ENCODE peak calls at places on chromosome 1, in five cellular contexts. One of them, this sample, is unnamed.

GRCh38 chr1:244709491-244710368 is 56.8 kb downstream of the DESI2 start:
- DNase-seq in fibroblast of the aortic adventitia: no peak
- DNase-seq in GM06990: no peak
- DNase-seq in fibroblast of pulmonary artery: no peak
- DNase-seq in adrenal gland: no peak
- DNase-seq in this sample: no peak

GRCh38 chr1:182955596-182956588 is 2.9 kb upstream of the SHCBP1L start:
- DNase-seq in adrenal gland: no peak
- DNase-seq in fibroblast of pulmonary artery: peak
- DNase-seq in GM06990: no peak
- DNase-seq in fibroblast of the aortic adventitia: peak
- DNase-seq in this sample: no peak

GRCh38 chr1:45892068-45892785 is 88.8 kb downstream of the MAST2 start:
- DNase-seq in GM06990: no peak
- DNase-seq in fibroblast of pulmonary artery: peak
- DNase-seq in adrenal gland: peak
- DNase-seq in fibroblast of the aortic adventitia: peak
- DNase-seq in this sample: no peak

GRCh38 chr1:2213576-2214505 is 14.3 kb upstream of the SKI start:
- DNase-seq in GM06990: no peak
- DNase-seq in fibroblast of the aortic adventitia: peak
- DNase-seq in adrenal gland: peak
- DNase-seq in fibroblast of pulmonary artery: peak
- DNase-seq in this sample: no peak

GRCh38 chr1:24486296-24487065 is 16.2 kb upstream of the RCAN3 start:
- DNase-seq in fibroblast of the aortic adventitia: no peak
- DNase-seq in adrenal gland: no peak
- DNase-seq in fibroblast of pulmonary artery: no peak
- DNase-seq in GM06990: no peak
- DNase-seq in this sample: no peak

GRCh38 chr1:59511476-59512465 is 214.9 kb downstream of the FGGY start:
- DNase-seq in adrenal gland: peak
- DNase-seq in GM06990: no peak
- DNase-seq in fibroblast of pulmonary artery: peak
- DNase-seq in fibroblast of the aortic adventitia: peak
- DNase-seq in this sample: no peak

GRCh38 chr1:11519629-11520031 is 40.7 kb downstream of the DISP3 start:
- DNase-seq in fibroblast of the aortic adventitia: no peak
- DNase-seq in fibroblast of pulmonary artery: no peak
- DNase-seq in adrenal gland: no peak
- DNase-seq in GM06990: no peak
- DNase-seq in this sample: no peak

GRCh38 chr1:56258395-56258794 is 321.0 kb downstream of the PLPP3 start:
- DNase-seq in adrenal gland: no peak
- DNase-seq in fibroblast of pulmonary artery: no peak
- DNase-seq in GM06990: no peak
- DNase-seq in fibroblast of the aortic adventitia: no peak
- DNase-seq in this sample: no peak

GRCh38 chr1:8094481-8095241 is 68.6 kb upstream of the ERRFI1 start:
- DNase-seq in adrenal gland: no peak
- DNase-seq in GM06990: no peak
- DNase-seq in fibroblast of the aortic adventitia: peak
- DNase-seq in fibroblast of pulmonary artery: peak
- DNase-seq in this sample: no peak

GRCh38 chr1:89390707-89391106 is 26.8 kb downstream of the GBP6 start:
- DNase-seq in GM06990: no peak
- DNase-seq in fibroblast of the aortic adventitia: no peak
- DNase-seq in fibroblast of pulmonary artery: no peak
- DNase-seq in adrenal gland: no peak
- DNase-seq in this sample: no peak

GRCh38 chr1:88111806-88112205 is 572.3 kb upstream of the PKN2 start:
- DNase-seq in adrenal gland: no peak
- DNase-seq in GM06990: no peak
- DNase-seq in fibroblast of pulmonary artery: no peak
- DNase-seq in fibroblast of the aortic adventitia: no peak
- DNase-seq in this sample: no peak

GRCh38 chr1:93629101-93630059 is 52.3 kb downstream of the BCAR3 start:
- DNase-seq in GM06990: peak
- DNase-seq in fibroblast of pulmonary artery: peak
- DNase-seq in fibroblast of the aortic adventitia: peak
- DNase-seq in adrenal gland: peak
- DNase-seq in this sample: peak

GRCh38 chr1:176416777-176417176 is 46.2 kb upstream of the PAPPA2 start:
- DNase-seq in fibroblast of the aortic adventitia: no peak
- DNase-seq in adrenal gland: no peak
- DNase-seq in GM06990: no peak
- DNase-seq in fibroblast of pulmonary artery: no peak
- DNase-seq in this sample: no peak

GRCh38 chr1:160096491-160097116 is 1.8 kb downstream of the IGSF8 start:
- DNase-seq in fibroblast of the aortic adventitia: peak
- DNase-seq in GM06990: no peak
- DNase-seq in adrenal gland: peak
- DNase-seq in fibroblast of pulmonary artery: peak
- DNase-seq in this sample: no peak

GRCh38 chr1:244393604-244394176 is 58.0 kb downstream of the ADSS2 start:
- DNase-seq in fibroblast of the aortic adventitia: no peak
- DNase-seq in GM06990: no peak
- DNase-seq in fibroblast of pulmonary artery: no peak
- DNase-seq in adrenal gland: no peak
- DNase-seq in this sample: no peak

GRCh38 chr1:240030236-240030635 is 61.4 kb upstream of the FMN2 start:
- DNase-seq in GM06990: no peak
- DNase-seq in adrenal gland: no peak
- DNase-seq in fibroblast of the aortic adventitia: peak
- DNase-seq in fibroblast of pulmonary artery: peak
- DNase-seq in this sample: no peak

GRCh38 chr1:9827558-9828185 is 3.9 kb upstream of the CLSTN1 start:
- DNase-seq in fibroblast of the aortic adventitia: no peak
- DNase-seq in GM06990: no peak
- DNase-seq in adrenal gland: no peak
- DNase-seq in fibroblast of pulmonary artery: no peak
- DNase-seq in this sample: peak

GRCh38 chr1:162389021-162389818 is 7.7 kb downstream of the C1orf226 start:
- DNase-seq in fibroblast of pulmonary artery: no peak
- DNase-seq in fibroblast of the aortic adventitia: no peak
- DNase-seq in GM06990: no peak
- DNase-seq in adrenal gland: no peak
- DNase-seq in this sample: no peak

GRCh38 chr1:35443768-35444518 is 113.3 kb downstream of the KIAA0319L start:
- DNase-seq in GM06990: no peak
- DNase-seq in fibroblast of the aortic adventitia: peak
- DNase-seq in fibroblast of pulmonary artery: peak
- DNase-seq in adrenal gland: no peak
- DNase-seq in this sample: no peak
- TF ChIP-seq CTCF in GM06990: no peak
- TF ChIP-seq CTCF in fibroblast of the aortic adventitia: peak
- TF ChIP-seq CTCF in fibroblast of pulmonary artery: peak
- TF ChIP-seq CTCF in adrenal gland: no peak
- TF ChIP-seq CTCF in this sample: no peak

GRCh38 chr1:74465193-74465681 is 47.2 kb downstream of the LRRC53 start:
- DNase-seq in GM06990: no peak
- DNase-seq in fibroblast of pulmonary artery: no peak
- DNase-seq in adrenal gland: no peak
- DNase-seq in fibroblast of the aortic adventitia: no peak
- DNase-seq in this sample: no peak

GRCh38 chr1:74470262-74470661 is 42.1 kb downstream of the LRRC53 start:
- DNase-seq in fibroblast of pulmonary artery: peak
- DNase-seq in GM06990: no peak
- DNase-seq in adrenal gland: peak
- DNase-seq in fibroblast of the aortic adventitia: peak
- DNase-seq in this sample: no peak

GRCh38 chr1:74470936-74471335 is 41.5 kb downstream of the LRRC53 start:
- DNase-seq in adrenal gland: no peak
- DNase-seq in fibroblast of pulmonary artery: no peak
- DNase-seq in GM06990: no peak
- DNase-seq in fibroblast of the aortic adventitia: no peak
- DNase-seq in this sample: no peak

GRCh38 chr1:74467786-74468377 is 44.5 kb downstream of the LRRC53 start:
- DNase-seq in fibroblast of pulmonary artery: peak
- DNase-seq in fibroblast of the aortic adventitia: no peak
- DNase-seq in GM06990: no peak
- DNase-seq in adrenal gland: no peak
- DNase-seq in this sample: no peak

DNA sequence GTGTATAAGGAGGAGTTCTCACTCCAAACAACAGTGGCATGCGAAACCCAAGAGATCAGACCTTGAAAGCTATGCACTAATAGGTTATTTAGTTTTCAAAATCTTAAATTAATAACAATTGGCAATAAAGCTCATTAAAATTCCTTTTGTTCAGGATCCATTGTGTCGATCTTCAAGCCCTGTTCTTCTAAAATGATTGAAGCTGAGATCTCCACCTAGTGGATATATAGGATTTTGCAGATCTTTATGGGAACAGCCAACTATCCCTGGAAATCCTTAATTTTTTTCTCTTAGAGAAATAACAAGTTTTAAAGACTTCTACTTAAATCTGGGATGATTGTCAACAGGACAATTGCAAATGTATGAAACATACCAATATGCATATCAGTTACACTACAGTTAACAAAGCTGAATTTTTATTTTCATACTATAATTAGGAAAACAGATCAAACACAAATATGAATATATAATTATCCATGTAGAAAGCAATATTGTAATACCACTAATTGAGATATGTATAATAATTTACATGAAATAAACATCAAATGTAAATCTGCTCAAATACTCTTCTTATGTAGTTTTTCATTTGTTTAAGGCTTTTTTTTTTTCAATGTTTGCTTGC is 43.3 kb downstream of the LRRC53 start:
- DNase-seq in GM06990: no peak
- DNase-seq in fibroblast of pulmonary artery: peak
- DNase-seq in adrenal gland: no peak
- DNase-seq in fibroblast of the aortic adventitia: peak
- DNase-seq in this sample: peak
- TF ChIP-seq CTCF in GM06990: peak
- TF ChIP-seq CTCF in fibroblast of pulmonary artery: peak
- TF ChIP-seq CTCF in adrenal gland: peak
- TF ChIP-seq CTCF in fibroblast of the aortic adventitia: peak
- TF ChIP-seq CTCF in this sample: peak

DNA sequence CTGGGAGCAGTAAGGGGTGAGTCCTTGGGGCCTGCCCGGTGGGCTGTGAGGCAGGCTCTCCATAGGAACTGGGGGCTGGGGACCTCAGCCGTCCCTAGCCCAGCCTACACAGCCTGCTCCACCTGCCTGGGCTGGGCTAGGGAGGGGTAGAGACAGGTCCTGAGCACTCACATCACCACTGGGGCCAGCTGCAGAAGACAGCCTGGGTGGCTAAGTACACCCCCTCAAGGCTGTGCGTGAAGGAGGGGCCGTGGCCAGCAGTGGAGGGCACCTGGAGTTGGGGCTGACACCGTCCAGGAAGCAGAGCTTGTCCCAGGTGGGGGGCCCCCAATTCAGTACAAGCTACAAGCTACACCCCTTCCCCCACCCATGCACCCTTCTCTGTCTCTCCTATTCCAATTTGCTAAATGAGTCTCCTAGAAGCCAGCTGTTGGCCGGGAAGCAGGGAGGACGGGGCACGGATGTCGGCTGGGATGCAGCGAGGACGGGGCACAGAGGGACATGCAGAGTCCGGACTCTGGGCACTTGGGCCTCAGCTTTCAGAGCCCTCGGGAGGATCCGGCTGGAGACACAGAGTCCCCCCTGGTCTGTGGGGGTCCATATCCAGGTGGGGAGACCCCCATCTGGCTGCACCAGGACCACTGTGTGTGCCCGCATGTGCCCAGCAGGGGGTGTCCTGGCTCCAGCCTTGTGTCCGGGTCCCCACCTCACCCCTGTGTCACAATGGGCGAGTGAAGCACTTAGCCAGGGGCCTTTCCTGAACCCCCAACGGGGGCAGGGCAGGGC is 1.8 kb downstream of the ISG15 start:
- DNase-seq in GM06990: no peak
- DNase-seq in fibroblast of pulmonary artery: no peak
- DNase-seq in fibroblast of the aortic adventitia: no peak
- DNase-seq in adrenal gland: no peak
- DNase-seq in this sample: no peak
- TF ChIP-seq CTCF in GM06990: peak
- TF ChIP-seq CTCF in fibroblast of pulmonary artery: peak
- TF ChIP-seq CTCF in fibroblast of the aortic adventitia: peak
- TF ChIP-seq CTCF in adrenal gland: no peak
- TF ChIP-seq CTCF in this sample: peak

DNA sequence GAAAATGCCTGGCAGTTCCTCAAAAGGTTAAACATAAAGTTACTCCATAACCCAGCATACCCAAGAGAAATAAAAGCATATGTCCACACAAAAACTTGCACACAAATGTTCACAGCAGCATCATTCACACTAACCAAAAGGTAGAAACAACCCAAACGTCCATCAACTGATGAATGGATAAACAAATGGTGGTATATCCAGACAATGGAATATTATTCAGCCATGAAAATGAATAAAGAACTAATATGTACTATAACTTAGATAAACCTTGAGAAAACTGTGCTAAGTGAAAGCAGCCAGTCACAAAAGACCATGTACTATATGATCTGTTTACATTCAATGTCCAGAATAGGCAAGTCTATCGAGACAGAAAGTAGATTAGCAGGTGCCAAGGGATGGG is 60.4 kb downstream of the CAMK2N1 start:
- DNase-seq in fibroblast of the aortic adventitia: no peak
- DNase-seq in adrenal gland: no peak
- DNase-seq in fibroblast of pulmonary artery: no peak
- DNase-seq in GM06990: no peak
- DNase-seq in this sample: no peak
- TF ChIP-seq CTCF in fibroblast of the aortic adventitia: no peak
- TF ChIP-seq CTCF in adrenal gland: no peak
- TF ChIP-seq CTCF in fibroblast of pulmonary artery: no peak
- TF ChIP-seq CTCF in GM06990: no peak
- TF ChIP-seq CTCF in this sample: no peak